ENCODE peak calls at places on chromosomes 13 and 19, in nine cellular contexts. K, D, V, H, C, P, Z, U and B are unnamed samples.
A peak's percentile ranks its signal among the peaks of the same experiment; 100 is the strongest.

GRCh38 chr19:44745887-44746600 is 2.5 kb upstream of the BCL3 start:
- DNase-seq in K (no peak), D (no peak), V (no peak), H (no peak), C (no peak), P (no peak), Z (no peak), U (no peak), B (no peak)

GRCh38 chr13:99351772-99352171 is 44.6 kb upstream of the GPR183 start:
- DNase-seq in K (no peak), D (no peak), V (no peak), H (no peak), C (no peak), P (no peak), Z (no peak), U (no peak), B (no peak)

GRCh38 chr13:35695411-35695810 is 218.9 kb upstream of the MAB21L1 start:
- DNase-seq in K (no peak), D (no peak), V (no peak), H (no peak), C (no peak), P (no peak), Z (no peak), U (no peak), B (no peak)

GRCh38 chr19:48330012-48330681 is 4.8 kb downstream of the EMP3 start:
- DNase-seq in K (no peak), D (peak; percentile 77), V (no peak), H (peak; percentile 71), C (no peak), P (no peak), Z (no peak), U (no peak), B (no peak)

GRCh38 chr19:52992109-52993004 is 21.4 kb upstream of the ERVV-1 start:
- DNase-seq in K (peak; percentile 22), D (no peak), V (peak; percentile 4), H (peak; percentile 31), C (no peak), P (no peak), Z (no peak), U (no peak), B (no peak)

GRCh38 chr19:36420961-36421748 is 2.7 kb upstream of the ZFP82 start:
- DNase-seq in K (peak; percentile 45), D (no peak), V (peak; percentile 42), H (no peak), C (no peak), P (no peak), Z (no peak), U (no peak), B (no peak)

GRCh38 chr19:1111641-1112253 is 8.0 kb downstream of the GPX4 start:
- DNase-seq in K (no peak), D (no peak), V (no peak), H (no peak), C (no peak), P (no peak), Z (no peak), U (no peak), B (no peak)

GRCh38 chr19:32498641-32499200 is 82.3 kb upstream of the PDCD5 start:
- DNase-seq in K (peak; percentile 1), D (no peak), V (no peak), H (no peak), C (no peak), P (no peak), Z (no peak), U (no peak), B (peak; percentile 68)

GRCh38 chr13:45167611-45168554 is 33.0 kb downstream of the KCTD4 start:
- DNase-seq in K (no peak), D (no peak), V (peak; percentile 13), H (no peak), C (no peak), P (no peak), Z (no peak), U (no peak), B (peak; percentile 43)

GRCh38 chr19:18502633-18503294 is 19.1 kb downstream of the ELL start:
- DNase-seq in K (no peak), D (no peak), V (no peak), H (no peak), C (no peak), P (no peak), Z (no peak), U (no peak), B (no peak)

GRCh38 chr19:5292843-5293606 is 47.6 kb downstream of the PTPRS start:
- DNase-seq in K (peak; percentile 80), D (no peak), V (peak; percentile 57), H (no peak), C (peak; percentile 68), P (peak; percentile 74), Z (peak; percentile 35), U (peak; percentile 83), B (no peak)

GRCh38 chr13:30364876-30365275 is 57.4 kb upstream of the UBE2L5 start:
- DNase-seq in K (peak; percentile 45), D (no peak), V (peak; percentile 55), H (no peak), C (no peak), P (peak; percentile 12), Z (no peak), U (peak; percentile 15), B (peak; percentile 57)

GRCh38 chr13:92967923-92968322 is 258.7 kb upstream of the GPC6 start:
- DNase-seq in K (peak; percentile 6), D (no peak), V (peak; percentile 23), H (no peak), C (no peak), P (no peak), Z (no peak), U (no peak), B (peak; percentile 43)

GRCh38 chr13:100510208-100510997 is 78.2 kb downstream of the GGACT start:
- DNase-seq in K (no peak), D (no peak), V (no peak), H (no peak), C (no peak), P (no peak), Z (no peak), U (no peak), B (no peak)

GRCh38 chr19:41945135-41945766 is 13.9 kb downstream of the RABAC1 start:
- DNase-seq in K (no peak), D (peak; percentile 93), V (no peak), H (peak; percentile 75), C (no peak), P (no peak), Z (no peak), U (no peak), B (no peak)

GRCh38 chr19:39297931-39298634 is 1.9 kb downstream of the IFNL1 start:
- DNase-seq in K (no peak), D (no peak), V (no peak), H (peak; percentile 38), C (no peak), P (no peak), Z (peak; percentile 22), U (no peak), B (no peak)

GRCh38 chr13:70755411-70755810 is 647.2 kb upstream of the KLHL1 start:
- DNase-seq in K (no peak), D (no peak), V (no peak), H (no peak), C (no peak), P (no peak), Z (no peak), U (no peak), B (no peak)

GRCh38 chr19:48480151-48480475 is 10.9 kb downstream of the CYTH2 start:
- DNase-seq in K (no peak), D (no peak), V (no peak), H (no peak), C (no peak), P (no peak), Z (no peak), U (no peak), B (no peak)

GRCh38 chr19:51047031-51047335 is 12.2 kb upstream of the KLK12 start:
- DNase-seq in K (no peak), D (no peak), V (no peak), H (no peak), C (no peak), P (no peak), Z (no peak), U (no peak), B (no peak)

GRCh38 chr13:35349673-35350278 is 126.7 kb downstream of the MAB21L1 start:
- DNase-seq in K (peak; percentile 1), D (no peak), V (peak; percentile 1), H (no peak), C (no peak), P (no peak), Z (no peak), U (no peak), B (peak; percentile 14)

GRCh38 chr13:27915301-27916207 is 4.2 kb upstream of the PDX1 start:
- DNase-seq in K (no peak), D (no peak), V (no peak), H (no peak), C (no peak), P (no peak), Z (no peak), U (no peak), B (peak; percentile 57)

GRCh38 chr19:2333807-2334211 is 5.3 kb downstream of the SPPL2B start:
- DNase-seq in K (no peak), D (no peak), V (no peak), H (no peak), C (no peak), P (no peak), Z (no peak), U (no peak), B (no peak)

GRCh38 chr13:42260885-42261654 is 10.9 kb upstream of the AKAP11 start:
- DNase-seq in K (no peak), D (no peak), V (no peak), H (no peak), C (no peak), P (no peak), Z (no peak), U (no peak), B (no peak)

GRCh38 chr13:40749327-40749726 is 21.7 kb downstream of the MRPS31 start:
- DNase-seq in K (no peak), D (no peak), V (peak; percentile 3), H (no peak), C (no peak), P (no peak), Z (no peak), U (no peak), B (no peak)

GRCh38 chr13:110575322-110576069 is 14.0 kb upstream of the RAB20 start:
- DNase-seq in K (peak; percentile 61), D (no peak), V (peak; percentile 21), H (no peak), C (no peak), P (peak; percentile 0), Z (peak; percentile 85), U (no peak), B (peak; percentile 20)

GRCh38 chr13:49098771-49099512 is 121.2 kb upstream of the MLNR start:
- DNase-seq in K (peak; percentile 19), D (no peak), V (peak; percentile 47), H (no peak), C (no peak), P (peak; percentile 12), Z (no peak), U (no peak), B (peak; percentile 17)

GRCh38 chr19:751501-752341 is 809 bp downstream of the MISP start:
- DNase-seq in K (peak; percentile 91), D (no peak), V (peak; percentile 69), H (no peak), C (peak; percentile 36), P (peak; percentile 84), Z (no peak), U (peak; percentile 52), B (peak; percentile 79)

GRCh38 chr13:112956516-112957294 is 12.3 kb upstream of the MCF2L start:
- DNase-seq in K (no peak), D (no peak), V (no peak), H (no peak), C (no peak), P (no peak), Z (no peak), U (no peak), B (no peak)